ENCODE peak calls at places on chromosomes 7 and 10, in four cellular contexts. U, Z, N and I are unnamed samples.

GRCh38 chr7:131244259-131244852 is 83.3 kb upstream of the MKLN1 start:
- DNase-seq in Z (no peak), N (no peak), U (peak; percentile 78), I (peak; percentile 59)

GRCh38 chr10:27983144-27983543 is 15.7 kb downstream of the ODAD2 start:
- DNase-seq in N (no peak), Z (no peak), U (no peak), I (no peak)

GRCh38 chr7:12524794-12525386 is 45.6 kb upstream of the SCIN start:
- DNase-seq in N (no peak), Z (no peak), U (no peak), I (peak; percentile 41)

GRCh38 chr10:98318861-98319260 is 50.9 kb upstream of the LOXL4 start:
- DNase-seq in U (no peak), Z (no peak), N (no peak), I (no peak)

GRCh38 chr10:36534471-36535002 is 590.9 kb upstream of the ANKRD30A start:
- DNase-seq in Z (no peak), N (no peak), U (peak; percentile 44), I (peak; percentile 81)

GRCh38 chr10:13567030-13567429 is 19.7 kb upstream of the PRPF18 start:
- DNase-seq in U (no peak), N (no peak), Z (no peak), I (no peak)

GRCh38 chr7:101465576-101466196 is 103.0 kb downstream of the COL26A1 start:
- DNase-seq in Z (no peak), U (no peak), N (no peak), I (no peak)

GRCh38 chr10:11546581-11546980 is 64.9 kb downstream of the USP6NL start:
- DNase-seq in U (peak; percentile 39), N (no peak), Z (no peak), I (no peak)